ENCODE peak calls at places on chromosomes 11 and 22, in nine cellular contexts. K is GM19239; V is NCI-H82; I is EL; E is neural crest cell; B is activated CD4-positive, alpha-beta T cell treated with anti-CD3 and anti-CD28 coated beads, Interleukin-2, amount 50 U/mL, for 1 hour; O is fibroblast of lung; T is brain microvascular endothelial cell; Y is stimulated activated CD4-positive, alpha-beta T cell treated with anti-CD3 and anti-CD28 coated beads, TNF-alpha, amount 100 ng/mL, for 1 hour. A is an unnamed sample.

GRCh38 chr11:86176165-86176884 is 68.2 kb upstream of the EED start:
- DNase-seq in K (no peak), V (no peak), I (peak), E (no peak), B (no peak), O (peak), T (peak), Y (no peak), A (peak)

GRCh38 chr11:17686185-17686980 is 33.0 kb upstream of the MYOD1 start:
- DNase-seq in K (no peak), V (peak), I (peak), E (no peak), B (no peak), O (peak), T (no peak), Y (no peak), A (no peak)

GRCh38 chr11:1498262-1498661 is 11.7 kb upstream of the MOB2 start:
- DNase-seq in K (no peak), V (no peak), I (no peak), E (no peak), B (no peak), O (no peak), T (no peak), Y (no peak), A (no peak)

GRCh38 chr22:50236731-50237409 is 8.0 kb downstream of the TUBGCP6 start:
- DNase-seq in K (no peak), V (peak), I (no peak), E (no peak), B (no peak), O (no peak), T (no peak), Y (no peak), A (peak)

GRCh38 chr11:79273781-79274180 is 167.0 kb downstream of the TENM4 start:
- DNase-seq in K (no peak), V (no peak), I (no peak), E (no peak), B (no peak), O (no peak), T (no peak), Y (no peak), A (no peak)

GRCh38 chr11:77813256-77813655 is 7.3 kb downstream of the RSF1 start:
- DNase-seq in K (no peak), V (no peak), I (peak), E (no peak), B (no peak), O (peak), T (no peak), Y (no peak), A (peak)

GRCh38 chr11:87083029-87083428 is 45.3 kb downstream of the TMEM135 start:
- DNase-seq in K (no peak), V (peak), I (no peak), E (no peak), B (no peak), O (no peak), T (no peak), Y (no peak), A (no peak)

GRCh38 chr22:28600546-28601143 is 79.0 kb downstream of the TTC28 start:
- DNase-seq in K (peak), V (peak), I (peak), E (no peak), B (no peak), O (peak), T (peak), Y (no peak), A (peak)

GRCh38 chr22:25496396-25497064 is 67.9 kb upstream of the GRK3 start:
- DNase-seq in K (no peak), V (peak), I (no peak), E (no peak), B (no peak), O (peak), T (no peak), Y (no peak), A (peak)

GRCh38 chr11:47616726-47617416 is 22.7 kb upstream of the C1QTNF4 start:
- DNase-seq in K (no peak), V (peak), I (peak), E (peak), B (no peak), O (peak), T (peak), Y (no peak), A (peak)

GRCh38 chr11:44315947-44316387 is 6.0 kb upstream of the ALX4 start:
- DNase-seq in K (no peak), V (no peak), I (peak), E (no peak), B (no peak), O (peak), T (peak), Y (no peak), A (peak)

GRCh38 chr22:40491990-40492631 is 121.7 kb downstream of the SGSM3 start:
- DNase-seq in K (peak), V (no peak), I (no peak), E (no peak), B (no peak), O (peak), T (peak), Y (no peak), A (peak)

GRCh38 chr22:21819183-21819770 is 48.2 kb downstream of the MAPK1 start:
- DNase-seq in K (no peak), V (no peak), I (no peak), E (no peak), B (no peak), O (no peak), T (no peak), Y (no peak), A (no peak)

GRCh38 chr22:50507421-50507990 is at the start of gene LMF2:
- DNase-seq in K (peak), V (no peak), I (no peak), E (peak), B (peak), O (no peak), T (peak), Y (peak), A (no peak)

GRCh38 chr11:12050470-12050891 is 42.1 kb upstream of the DKK3 start:
- DNase-seq in K (no peak), V (no peak), I (no peak), E (no peak), B (no peak), O (no peak), T (no peak), Y (no peak), A (no peak)

GRCh38 chr11:113847580-113847979 is 27.8 kb downstream of the USP28 start:
- DNase-seq in K (no peak), V (no peak), I (no peak), E (no peak), B (no peak), O (no peak), T (no peak), Y (no peak), A (no peak)

GRCh38 chr11:17594686-17595192 is 47.7 kb downstream of the OTOG start:
- DNase-seq in K (no peak), V (no peak), I (no peak), E (no peak), B (no peak), O (no peak), T (no peak), Y (no peak), A (no peak)

GRCh38 chr22:37229012-37229804 is 14.9 kb downstream of the RAC2 start:
- DNase-seq in K (no peak), V (peak), I (peak), E (no peak), B (no peak), O (peak), T (peak), Y (no peak), A (peak)

GRCh38 chr11:33775832-33776231 is 1.5 kb upstream of the FBXO3 start:
- DNase-seq in K (no peak), V (no peak), I (no peak), E (no peak), B (no peak), O (peak), T (no peak), Y (no peak), A (peak)

GRCh38 chr22:22144858-22145257 is 99.7 kb upstream of the VPREB1 start:
- DNase-seq in K (no peak), V (no peak), I (no peak), E (no peak), B (no peak), O (no peak), T (no peak), Y (no peak), A (peak)

GRCh38 chr11:110156503-110156902 is 63.3 kb downstream of the ZC3H12C start:
- DNase-seq in K (no peak), V (no peak), I (no peak), E (no peak), B (no peak), O (no peak), T (no peak), Y (no peak), A (no peak)

GRCh38 chr22:32341122-32341740 is 16.4 kb upstream of the RFPL3 start:
- DNase-seq in K (no peak), V (no peak), I (no peak), E (no peak), B (no peak), O (peak), T (no peak), Y (no peak), A (no peak)

GRCh38 chr11:110200241-110200640 is 96.2 kb downstream of the RDX start:
- DNase-seq in K (no peak), V (no peak), I (no peak), E (no peak), B (no peak), O (peak), T (peak), Y (no peak), A (peak)

GRCh38 chr22:36986242-36986821 is 32.9 kb downstream of the TST start:
- DNase-seq in K (no peak), V (peak), I (no peak), E (peak), B (no peak), O (no peak), T (no peak), Y (peak), A (no peak)

GRCh38 chr11:125382211-125382807 is 113.8 kb downstream of the FEZ1 start:
- DNase-seq in K (no peak), V (peak), I (no peak), E (no peak), B (no peak), O (no peak), T (no peak), Y (no peak), A (no peak)

GRCh38 chr11:126198648-126199047 is 12.8 kb downstream of the RPUSD4 start:
- DNase-seq in K (no peak), V (no peak), I (no peak), E (no peak), B (no peak), O (no peak), T (no peak), Y (no peak), A (no peak)

GRCh38 chr22:40400173-40400572 is 29.8 kb downstream of the SGSM3 start:
- DNase-seq in K (peak), V (no peak), I (no peak), E (no peak), B (peak), O (no peak), T (no peak), Y (no peak), A (no peak)

GRCh38 chr11:14411818-14412217 is 52.8 kb upstream of the RRAS2 start:
- DNase-seq in K (no peak), V (no peak), I (peak), E (no peak), B (no peak), O (peak), T (no peak), Y (no peak), A (peak)

GRCh38 chr11:3796346-3796745 is 1.0 kb downstream of the NUP98 start:
- DNase-seq in K (no peak), V (no peak), I (no peak), E (no peak), B (no peak), O (no peak), T (no peak), Y (no peak), A (no peak)

GRCh38 chr22:24451162-24451561 is 23.8 kb downstream of the ADORA2A start:
- DNase-seq in K (no peak), V (no peak), I (no peak), E (no peak), B (no peak), O (no peak), T (no peak), Y (no peak), A (no peak)

A was measured in IMR-90.